ENCODE peak calls at places on chromosomes 1 and 21, in four cellular contexts. Q is EL, A is lower leg skin, E is left ventricle myocardium superior. B is an unnamed sample.

GRCh38 chr21:39216290-39216689 is 33.0 kb upstream of the PSMG1 start:
- DNase-seq in Q (no peak), A (no peak), E (no peak), B (no peak)

GRCh38 chr1:21539933-21540332 is 30.7 kb downstream of the ALPL start:
- DNase-seq in Q (no peak), A (peak), E (peak), B (no peak)

GRCh38 chr1:26785611-26786436 is 1.9 kb upstream of the PIGV start:
- DNase-seq in Q (peak), A (peak), E (no peak), B (no peak)

GRCh38 chr21:44931501-44932365 is 8.1 kb upstream of the SLX9 start:
- DNase-seq in Q (no peak), A (no peak), E (peak), B (no peak)

GRCh38 chr1:43831866-43832654 is 101.5 kb upstream of the ARTN start:
- DNase-seq in Q (no peak), A (no peak), E (no peak), B (no peak)

GRCh38 chr21:41768371-41769042 is 1.7 kb upstream of the RIPK4 start:
- DNase-seq in Q (peak), A (no peak), E (no peak), B (no peak)

GRCh38 chr1:179867493-179868330 is 9.9 kb downstream of the TOR1AIP2 start:
- DNase-seq in Q (peak), A (no peak), E (peak), B (peak)

GRCh38 chr1:65769621-65770020 is 23.1 kb upstream of the PDE4B start:
- DNase-seq in Q (peak), A (no peak), E (no peak), B (no peak)

GRCh38 chr1:53362851-53363642 is 35.2 kb upstream of the LRP8 start:
- DNase-seq in Q (no peak), A (no peak), E (no peak), B (no peak)